ENCODE peak calls at places on chromosomes 5 and 9, in four cellular contexts. E, B, L and T are unnamed samples. For H3K79me1, the result is how much of the 10 kb centered on the place peaks cover.

GRCh38 chr5:136518174-136518573 is 152.8 kb upstream of the TRPC7 start:
- DNase-seq in E (no peak), B (no peak), L (no peak), T (peak)

GRCh38 chr9:94108584-94108983 is 24.3 kb downstream of the PTPDC1 start:
- DNase-seq in E (no peak), B (no peak), L (peak), T (peak)

GRCh38 chr5:90264930-90265857 is 144.4 kb downstream of the CETN3 start:
- DNase-seq in E (peak), B (peak), L (peak), T (peak)

GRCh38 chr5:157520911-157521703 is 54.5 kb downstream of the ADAM19 start:
- DNase-seq in E (peak), B (no peak), L (peak), T (peak)

GRCh38 chr9:107848598-107848997 is 359.0 kb upstream of the KLF4 start:
- DNase-seq in E (no peak), B (no peak), L (no peak), T (no peak)

GRCh38 chr9:75993434-75993833 is 103.0 kb downstream of the PCSK5 start:
- DNase-seq in E (no peak), B (no peak), L (peak), T (no peak)

GRCh38 chr5:136213919-136214493 is 21.0 kb upstream of the SMIM32 start:
- DNase-seq in E (no peak), B (no peak), L (no peak), T (no peak)

GRCh38 chr5:27130587-27130986 is 92.2 kb upstream of the CDH9 start:
- DNase-seq in E (no peak), B (no peak), L (peak), T (no peak)

GRCh38 chr5:7869474-7870136 is 657 bp downstream of the MTRR start:
- DNase-seq in E (peak), B (no peak), L (no peak), T (no peak)

GRCh38 chr5:72079288-72079687 is 28.0 kb upstream of the MAP1B start:
- DNase-seq in E (no peak), B (no peak), L (no peak), T (peak)

GRCh38 chr9:16484744-16485143 is 385.7 kb downstream of the BNC2 start:
- DNase-seq in E (no peak), B (no peak), L (peak), T (no peak)

GRCh38 chr5:42268630-42269029 is 154.6 kb upstream of the GHR start:
- DNase-seq in E (peak), B (no peak), L (peak), T (peak)

GRCh38 chr9:118362123-118362522 is 657.9 kb downstream of the TLR4 start:
- DNase-seq in E (no peak), B (no peak), L (no peak), T (no peak)

GRCh38 chr9:114343471-114344187 is 14.0 kb downstream of the ORM2 start:
- DNase-seq in E (peak), B (no peak), L (peak), T (no peak)

GRCh38 chr5:3349704-3350565 is 245.7 kb upstream of the IRX1 start:
- DNase-seq in E (no peak), B (no peak), L (no peak), T (no peak)

GRCh38 chr5:180333661-180334060 is 19.5 kb downstream of the GFPT2 start:
- DNase-seq in E (no peak), B (no peak), L (peak), T (no peak)

GRCh38 chr5:137071941-137072340 is 427.2 kb downstream of the SPOCK1 start:
- DNase-seq in E (no peak), B (no peak), L (no peak), T (no peak)

GRCh38 chr5:156475182-156475830 is 148.3 kb downstream of the SGCD start:
- DNase-seq in E (no peak), B (no peak), L (peak), T (no peak)

GRCh38 chr9:110969971-110970381 is 68.3 kb downstream of the LPAR1 start:
- DNase-seq in E (peak), B (no peak), L (peak), T (no peak)

GRCh38 chr5:73448451-73449136 is at the start of gene FOXD1:
- DNase-seq in E (peak), B (no peak), L (peak), T (peak)

GRCh38 chr5:17143335-17143734 is 74.1 kb upstream of the BASP1 start:
- DNase-seq in E (peak), B (no peak), L (peak), T (no peak)

GRCh38 chr5:175878544-175879438 is 7.4 kb downstream of the CPLX2 start:
- DNase-seq in E (peak), B (no peak), L (no peak), T (peak)

GRCh38 chr5:119207105-119207504 is 136.2 kb downstream of the DMXL1 start:
- DNase-seq in E (no peak), B (no peak), L (no peak), T (no peak)

GRCh38 chr9:75712690-75713089 is 177.8 kb upstream of the PCSK5 start:
- DNase-seq in E (peak), B (no peak), L (no peak), T (no peak)

DNA sequence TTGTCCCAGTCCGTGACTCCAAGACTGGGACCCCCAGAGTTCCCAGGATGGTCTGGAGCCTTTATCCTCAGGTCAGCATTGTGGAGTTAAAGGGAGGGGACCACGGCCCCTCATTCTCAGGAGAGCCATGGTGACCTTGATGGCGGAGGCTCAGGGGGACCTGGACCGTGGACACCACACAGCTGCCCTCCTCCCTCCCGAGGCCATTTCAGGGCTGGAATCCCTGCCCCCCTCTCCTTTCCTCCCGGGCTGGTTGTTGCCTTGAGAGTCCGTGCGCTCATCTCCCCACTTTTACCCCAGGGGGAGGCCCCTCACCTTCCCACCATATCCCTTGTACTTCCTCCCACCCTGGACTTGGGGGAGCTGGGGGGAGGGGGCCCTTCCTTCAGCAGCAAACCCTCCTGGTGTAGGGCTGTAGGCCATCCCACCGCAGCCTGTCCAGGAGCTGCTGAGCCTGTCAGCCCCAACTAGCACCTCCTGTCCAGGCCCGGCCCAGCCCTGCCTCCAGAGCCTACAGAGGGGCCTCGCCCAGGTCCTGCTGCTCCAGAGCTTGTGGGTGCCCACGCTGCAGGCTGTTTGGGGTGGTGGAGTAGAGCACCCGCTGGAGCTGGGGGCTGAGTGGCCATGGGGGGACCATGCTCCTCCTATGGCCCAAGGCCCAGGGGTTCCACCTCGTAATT is 14.3 kb upstream of the AJM1 start:
- DNase-seq in E (no peak), B (no peak), L (no peak), T (no peak)
- H3K79me1 ChIP-seq in E (under half), B (under half), L (under half), T (under half)

DNA sequence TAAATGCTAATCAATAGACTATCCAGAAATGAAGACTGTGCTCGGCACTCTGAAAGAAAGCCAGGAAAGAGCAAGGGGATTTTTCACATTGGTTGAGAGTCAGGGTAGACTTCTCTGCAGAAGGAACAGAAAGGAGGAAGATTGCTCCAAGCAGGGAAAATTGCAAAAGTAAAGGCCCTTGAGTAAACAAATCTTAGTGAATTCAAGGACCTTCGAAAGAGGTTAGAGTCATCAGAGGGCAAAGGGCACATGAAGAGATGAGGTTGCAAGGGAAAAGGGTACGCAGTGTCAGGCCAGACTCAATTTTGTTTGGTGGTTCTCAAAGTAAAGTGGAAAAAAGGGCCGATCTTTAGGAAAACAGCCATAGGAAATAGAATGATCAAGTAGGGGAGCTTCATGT is 157.5 kb upstream of the RAI14 start:
- DNase-seq in E (peak), B (no peak), L (no peak), T (no peak)
- H3K18ac ChIP-seq in E (no peak), B (no peak), L (peak), T (no peak)

GRCh38 chr5:172119921-172120688 is 67.9 kb downstream of the STK10 start:
- DNase-seq in E (no peak), B (no peak), L (no peak), T (peak)

GRCh38 chr5:172117977-172118701 is 69.9 kb downstream of the STK10 start:
- DNase-seq in E (no peak), B (no peak), L (no peak), T (no peak)

GRCh38 chr5:172118891-172119290 is 69.1 kb downstream of the STK10 start:
- DNase-seq in E (no peak), B (no peak), L (no peak), T (no peak)

GRCh38 chr5:172127581-172127980 is 60.4 kb downstream of the STK10 start:
- DNase-seq in E (no peak), B (no peak), L (no peak), T (no peak)

DNA sequence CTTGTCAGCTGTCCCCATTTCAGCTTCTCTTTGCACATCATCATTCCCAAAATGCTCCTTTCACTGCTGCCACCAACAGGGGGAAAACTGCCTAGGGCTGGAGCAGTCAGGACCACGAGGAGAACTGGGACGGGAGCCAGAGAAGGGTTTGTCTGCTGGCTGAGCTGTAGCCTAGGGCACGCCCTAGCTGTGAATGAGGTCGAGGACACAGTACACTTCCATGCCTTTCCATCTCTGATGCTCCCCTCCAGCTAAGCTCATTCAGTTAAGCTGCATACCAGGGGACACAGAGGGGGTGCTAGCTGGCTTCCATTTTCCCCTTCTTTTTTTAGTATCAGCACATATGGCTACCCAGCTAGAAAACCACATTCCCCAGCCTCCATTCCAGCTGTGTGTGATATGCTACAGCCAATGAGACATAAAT is 64.7 kb downstream of the STK10 start:
- DNase-seq in E (no peak), B (no peak), L (peak), T (peak)
- H3K4ac ChIP-seq in E (no peak), B (no peak), L (peak), T (no peak)

GRCh38 chr9:37916471-37917314 is 12.8 kb upstream of the SLC25A51 start:
- DNase-seq in E (no peak), B (no peak), L (no peak), T (no peak)

GRCh38 chr9:37918665-37919165 is 14.8 kb upstream of the SLC25A51 start:
- DNase-seq in E (no peak), B (no peak), L (no peak), T (no peak)

GRCh38 chr9:37915911-37916470 is 12.1 kb upstream of the SLC25A51 start:
- DNase-seq in E (no peak), B (no peak), L (no peak), T (no peak)

GRCh38 chr9:37917801-37918664 is 14.1 kb upstream of the SLC25A51 start:
- DNase-seq in E (no peak), B (no peak), L (no peak), T (no peak)

DNA sequence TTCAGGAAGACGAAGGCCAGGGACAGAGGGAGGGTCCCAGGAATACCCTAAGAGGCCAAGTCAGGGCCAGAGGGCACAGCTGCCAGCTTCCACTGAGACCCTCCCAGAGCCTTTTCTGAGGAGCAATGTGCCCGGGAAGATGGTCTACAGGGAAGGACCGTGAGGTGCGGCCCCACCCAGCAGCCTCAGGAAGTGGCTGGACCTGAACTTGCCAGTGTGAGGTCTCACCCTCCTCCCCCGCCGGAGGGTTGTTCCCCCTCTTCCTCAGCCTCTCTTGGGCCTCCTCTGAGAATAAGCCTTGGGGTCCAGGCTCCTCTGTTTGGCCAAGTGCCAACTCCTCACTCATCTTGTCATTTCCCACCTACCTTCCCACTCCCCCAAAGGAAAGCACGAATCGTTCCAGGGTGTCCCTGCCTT is 13.4 kb upstream of the SLC25A51 start:
- DNase-seq in E (no peak), B (no peak), L (no peak), T (no peak)
- H3K79me1 ChIP-seq in E (under half), B (under half), L (under half), T (under half)

GRCh38 chr5:82092-82491 is 9.9 kb upstream of the PLEKHG4B start:
- DNase-seq in E (peak), B (peak), L (peak), T (peak)

GRCh38 chr5:81391-82021 is 10.5 kb upstream of the PLEKHG4B start:
- DNase-seq in E (no peak), B (no peak), L (no peak), T (no peak)

GRCh38 chr5:82570-82969 is 9.4 kb upstream of the PLEKHG4B start:
- DNase-seq in E (no peak), B (no peak), L (no peak), T (peak)

GRCh38 chr5:83029-83428 is 8.9 kb upstream of the PLEKHG4B start:
- DNase-seq in E (no peak), B (no peak), L (no peak), T (no peak)

DNA sequence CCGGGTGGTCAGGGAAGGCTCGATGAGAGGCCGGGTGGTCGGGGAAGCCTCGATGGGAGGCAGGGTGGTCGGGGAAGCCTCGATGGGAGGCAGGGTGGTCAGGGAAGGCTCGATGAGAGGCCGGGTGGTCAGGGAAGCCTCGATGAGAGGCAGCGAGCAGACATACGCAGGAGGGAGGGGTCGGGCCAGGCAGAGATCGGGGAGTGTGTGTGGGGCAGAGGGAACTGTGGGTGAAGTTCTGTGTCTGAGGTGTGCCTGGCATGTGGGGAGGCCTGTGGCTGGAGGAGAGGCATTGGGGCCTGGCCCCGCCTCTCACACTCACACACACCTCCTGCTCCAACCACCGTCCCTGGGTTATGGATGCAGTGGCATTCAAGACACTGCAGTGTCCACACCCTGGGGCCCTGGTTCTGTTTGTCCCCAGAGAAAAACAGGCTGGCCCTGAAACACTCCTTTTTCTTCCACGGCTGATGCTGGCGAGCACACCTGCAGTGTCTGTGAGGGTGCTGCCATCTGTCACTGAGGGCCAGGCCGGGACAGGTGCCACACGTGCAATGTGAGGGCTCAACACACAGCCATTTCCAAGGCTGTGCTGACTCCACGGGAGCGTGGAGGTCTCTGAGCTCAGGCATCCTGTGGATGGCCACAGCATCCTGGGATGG is 6.5 kb upstream of the PLEKHG4B start:
- DNase-seq in E (no peak), B (no peak), L (no peak), T (no peak)
- H3K18ac ChIP-seq in E (no peak), B (peak), L (no peak), T (no peak)

DNA sequence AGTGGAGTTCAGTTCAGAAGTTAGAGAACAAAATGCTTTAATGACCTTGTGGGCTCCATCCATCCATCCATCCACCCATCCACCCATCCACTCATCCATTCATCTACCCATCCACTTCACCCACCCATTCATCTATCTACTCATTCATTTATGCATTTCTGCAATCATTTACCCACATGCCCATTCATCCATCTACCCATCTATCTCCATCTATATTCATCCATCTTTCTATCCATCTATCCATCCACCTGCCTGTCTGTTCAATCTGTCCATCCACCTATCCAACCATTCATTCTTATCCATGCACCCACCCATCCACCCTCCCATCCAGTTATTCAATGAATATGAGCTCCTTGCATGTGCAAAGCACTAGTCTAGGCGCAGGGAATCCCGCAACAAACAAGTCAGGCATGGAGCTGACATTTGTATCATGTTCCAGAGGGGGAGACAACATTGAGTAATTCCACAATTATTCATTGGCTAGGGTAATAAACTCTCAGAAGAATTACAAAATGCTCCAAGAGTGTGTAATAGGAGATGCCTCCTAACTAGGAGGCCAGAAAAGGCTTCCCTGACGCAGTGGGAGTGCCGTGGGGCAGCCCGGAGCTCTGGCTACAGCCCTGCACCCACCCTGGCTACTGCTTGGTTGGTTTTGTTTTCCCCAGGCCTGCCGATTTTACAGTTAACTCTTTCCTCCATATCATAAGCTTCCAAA is 211.2 kb downstream of the NXNL2 start:
- DNase-seq in E (no peak), B (no peak), L (peak), T (no peak)
- H3K4ac ChIP-seq in E (peak), B (no peak), L (peak), T (no peak)

GRCh38 chr9:133835273-133835901 is 97.2 kb upstream of the SARDH start:
- DNase-seq in E (no peak), B (no peak), L (no peak), T (peak)
- H3K79me1 ChIP-seq in E (under half), B (under half), L (under half), T (under half)

DNA sequence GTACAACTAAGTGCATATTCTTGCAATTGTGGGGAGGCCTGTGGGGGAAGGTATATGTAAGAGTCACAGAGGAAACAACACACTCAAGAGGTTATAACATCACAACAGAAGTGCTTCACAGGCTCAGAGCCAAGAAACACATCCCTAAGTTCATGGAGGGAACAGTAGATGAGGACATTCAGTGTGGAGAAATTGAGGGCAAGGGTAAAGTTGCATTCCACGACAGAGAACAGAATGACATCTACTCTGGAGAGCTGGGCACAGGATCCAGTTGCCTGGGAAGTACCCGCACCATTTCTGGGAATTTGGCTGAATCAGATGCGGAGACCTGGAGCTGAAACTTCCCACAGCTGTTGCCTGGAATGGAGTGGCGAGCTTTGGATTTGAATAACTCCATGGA is 197.2 kb downstream of the NXNL2 start:
- DNase-seq in E (peak), B (no peak), L (peak), T (no peak)
- H3K18ac ChIP-seq in E (no peak), B (no peak), L (peak), T (no peak)